ENCODE peak calls at places on chromosomes 13 and 19, in four cellular contexts. D is stomach, C is upper lobe of left lung, G is A549. Q is an unnamed sample.

GRCh38 chr19:16444273-16444597 is 27.5 kb downstream of the EPS15L1 start:
- DNase-seq in D (no peak), C (no peak), G (no peak), Q (no peak)

GRCh38 chr19:42281175-42282035 is 12.4 kb downstream of the CIC start:
- DNase-seq in D (no peak), C (no peak), G (peak), Q (peak)

GRCh38 chr19:38930776-38931761 is at the start of gene MRPS12:
- DNase-seq in D (peak), C (peak), G (peak), Q (peak)

GRCh38 chr13:113672002-113672651 is 5.1 kb downstream of the GRK1 start:
- DNase-seq in D (no peak), C (peak), G (no peak), Q (no peak)

GRCh38 chr13:86856996-86857395 is 814.2 kb upstream of the SLITRK5 start:
- DNase-seq in D (no peak), C (no peak), G (no peak), Q (no peak)

GRCh38 chr13:23996456-23996855 is 99.2 kb upstream of the C1QTNF9B start:
- DNase-seq in D (no peak), C (no peak), G (no peak), Q (no peak)

GRCh38 chr13:99129050-99129449 is 71.6 kb upstream of the UBAC2 start:
- DNase-seq in D (no peak), C (no peak), G (no peak), Q (no peak)

GRCh38 chr13:37769078-37769477 is 100.5 kb downstream of the TRPC4 start:
- DNase-seq in D (no peak), C (no peak), G (no peak), Q (no peak)

GRCh38 chr19:7751157-7751783 is 3.9 kb upstream of the CD209 start:
- DNase-seq in D (no peak), C (no peak), G (no peak), Q (no peak)

GRCh38 chr19:13023666-13024065 is 28.4 kb downstream of the NFIX start:
- DNase-seq in D (no peak), C (no peak), G (no peak), Q (no peak)

GRCh38 chr19:13026478-13026999 is 31.3 kb downstream of the NFIX start:
- DNase-seq in D (peak), C (no peak), G (no peak), Q (no peak)

GRCh38 chr19:13025819-13026477 is 30.7 kb downstream of the NFIX start:
- DNase-seq in D (no peak), C (no peak), G (no peak), Q (no peak)

GRCh38 chr19:13024126-13024957 is 29.1 kb downstream of the NFIX start:
- DNase-seq in D (no peak), C (no peak), G (no peak), Q (no peak)

GRCh38 chr19:13024958-13025653 is 29.8 kb downstream of the NFIX start:
- DNase-seq in D (no peak), C (peak), G (no peak), Q (no peak)
- H3K4me3 ChIP-seq in D (peak), C (peak), G (no peak), Q (peak)

GRCh38 chr19:55867101-55867500 is 30.8 kb downstream of the NLRP4 start:
- DNase-seq in D (no peak), C (no peak), G (no peak), Q (no peak)

GRCh38 chr19:55870736-55871135 is 34.4 kb downstream of the NLRP4 start:
- DNase-seq in D (no peak), C (no peak), G (no peak), Q (no peak)

GRCh38 chr19:55866521-55866920 is 30.2 kb downstream of the NLRP4 start:
- DNase-seq in D (no peak), C (no peak), G (no peak), Q (no peak)
- TF ChIP-seq POLR2A in D (no peak), C (no peak), G (no peak), Q (no peak)

GRCh38 chr19:44113784-44114390 is 688 bp downstream of the ZNF225 start:
- DNase-seq in D (no peak), C (no peak), G (peak), Q (peak)

GRCh38 chr19:44109458-44109857 is 3.7 kb upstream of the ZNF225 start:
- DNase-seq in D (no peak), C (no peak), G (no peak), Q (no peak)

GRCh38 chr19:44111910-44112463 is 1.2 kb upstream of the ZNF225 start:
- DNase-seq in D (no peak), C (no peak), G (no peak), Q (no peak)

GRCh38 chr19:44113138-44113783 is at the start of gene ZNF225:
- DNase-seq in D (peak), C (peak), G (peak), Q (peak)

GRCh38 chr19:44112802-44113137 is 429 bp upstream of the ZNF225 start:
- DNase-seq in D (no peak), C (no peak), G (no peak), Q (no peak)
- H3K4me3 ChIP-seq in D (peak), C (peak), G (peak), Q (peak)

DNA sequence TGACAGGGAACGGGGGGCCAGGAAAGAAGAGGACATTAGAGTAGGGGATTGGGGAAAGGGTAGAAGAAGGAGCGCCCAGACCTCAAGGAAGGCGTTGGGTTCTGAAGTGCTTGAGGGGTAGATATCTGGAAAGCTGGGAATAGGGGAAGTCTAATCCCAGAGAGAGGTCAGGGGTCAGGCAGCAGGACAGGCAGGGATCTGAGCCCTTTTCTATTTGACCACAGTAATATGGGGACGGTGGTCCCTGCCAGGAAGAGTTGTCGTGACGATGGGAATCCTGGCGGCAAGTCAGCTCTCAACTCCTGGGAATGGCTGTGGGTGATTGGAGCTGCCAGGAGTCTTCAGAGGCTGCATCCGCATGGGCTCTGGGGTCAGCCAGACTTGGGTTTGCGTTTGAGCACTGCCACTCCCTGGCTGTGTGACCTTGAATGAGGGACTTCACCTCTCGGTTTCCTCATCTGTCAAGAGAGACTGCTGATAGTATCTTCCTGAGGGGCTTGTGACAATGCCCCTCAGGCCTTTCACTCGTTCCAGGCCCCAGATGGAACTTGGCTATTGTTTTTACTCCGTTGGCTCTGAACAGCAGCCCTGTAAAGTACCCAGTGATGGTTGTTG is 1.3 kb downstream of the AP2A1 start:
- DNase-seq in D (no peak), C (no peak), G (no peak), Q (no peak)
- TF ChIP-seq POLR2A in D (no peak), C (no peak), G (no peak), Q (no peak)

GRCh38 chr13:39682310-39682709 is 26.8 kb downstream of the COG6 start:
- DNase-seq in D (no peak), C (no peak), G (no peak), Q (no peak)
- H3K4me3 ChIP-seq in D (no peak), C (no peak), G (no peak), Q (no peak)

Q was measured in lower leg skin.